ENCODE peak calls at places on chromosomes 13 and 19, in nine cellular contexts. One of them, this sample, is unnamed.

GRCh38 chr13:47188802-47189201 is 291.9 kb upstream of the HTR2A start:
- DNase-seq in transverse colon: no peak
- DNase-seq in body of pancreas: no peak
- DNase-seq in naive thymus-derived CD4-positive, alpha-beta T cell: no peak
- DNase-seq in A549: no peak
- DNase-seq in neural progenitor cell: no peak
- DNase-seq in Peyer's patch: no peak
- DNase-seq in stomach: no peak
- DNase-seq in CD8-positive, alpha-beta memory T cell: no peak
- DNase-seq in this sample: peak; percentile 57

GRCh38 chr13:100128373-100128772 is 39.5 kb downstream of the PCCA start:
- DNase-seq in A549: peak; percentile 12
- DNase-seq in stomach: no peak
- DNase-seq in naive thymus-derived CD4-positive, alpha-beta T cell: no peak
- DNase-seq in Peyer's patch: no peak
- DNase-seq in body of pancreas: no peak
- DNase-seq in transverse colon: no peak
- DNase-seq in CD8-positive, alpha-beta memory T cell: no peak
- DNase-seq in neural progenitor cell: no peak
- DNase-seq in this sample: no peak

GRCh38 chr13:36758345-36758744 is 60.7 kb upstream of the RFXAP start:
- DNase-seq in neural progenitor cell: no peak
- DNase-seq in A549: no peak
- DNase-seq in transverse colon: no peak
- DNase-seq in naive thymus-derived CD4-positive, alpha-beta T cell: no peak
- DNase-seq in CD8-positive, alpha-beta memory T cell: no peak
- DNase-seq in stomach: peak; percentile 28
- DNase-seq in Peyer's patch: no peak
- DNase-seq in body of pancreas: peak; percentile 47
- DNase-seq in this sample: peak; percentile 1

GRCh38 chr13:114115191-114115671 is 17.2 kb downstream of the RASA3 start:
- DNase-seq in Peyer's patch: peak; percentile 91
- DNase-seq in CD8-positive, alpha-beta memory T cell: no peak
- DNase-seq in naive thymus-derived CD4-positive, alpha-beta T cell: no peak
- DNase-seq in stomach: peak; percentile 29
- DNase-seq in transverse colon: peak; percentile 81
- DNase-seq in body of pancreas: peak; percentile 65
- DNase-seq in neural progenitor cell: no peak
- DNase-seq in A549: peak; percentile 61
- DNase-seq in this sample: peak; percentile 72

GRCh38 chr13:40187836-40188591 is 478.4 kb downstream of the FOXO1 start:
- DNase-seq in A549: no peak
- DNase-seq in neural progenitor cell: no peak
- DNase-seq in stomach: no peak
- DNase-seq in transverse colon: no peak
- DNase-seq in CD8-positive, alpha-beta memory T cell: peak; percentile 70
- DNase-seq in body of pancreas: no peak
- DNase-seq in naive thymus-derived CD4-positive, alpha-beta T cell: peak; percentile 30
- DNase-seq in Peyer's patch: peak; percentile 67
- DNase-seq in this sample: no peak

GRCh38 chr19:3881272-3882040 is 971 bp downstream of the ATCAY start:
- DNase-seq in neural progenitor cell: peak; percentile 52
- DNase-seq in A549: no peak
- DNase-seq in naive thymus-derived CD4-positive, alpha-beta T cell: no peak
- DNase-seq in CD8-positive, alpha-beta memory T cell: no peak
- DNase-seq in body of pancreas: no peak
- DNase-seq in Peyer's patch: no peak
- DNase-seq in transverse colon: no peak
- DNase-seq in stomach: no peak
- DNase-seq in this sample: no peak

GRCh38 chr13:109383683-109384082 is 402.7 kb downstream of the IRS2 start:
- DNase-seq in transverse colon: no peak
- DNase-seq in Peyer's patch: no peak
- DNase-seq in CD8-positive, alpha-beta memory T cell: no peak
- DNase-seq in naive thymus-derived CD4-positive, alpha-beta T cell: no peak
- DNase-seq in body of pancreas: no peak
- DNase-seq in stomach: no peak
- DNase-seq in neural progenitor cell: no peak
- DNase-seq in A549: no peak
- DNase-seq in this sample: peak; percentile 54

GRCh38 chr19:51699170-51699569 is 6.0 kb downstream of the SPACA6 start:
- DNase-seq in stomach: no peak
- DNase-seq in CD8-positive, alpha-beta memory T cell: no peak
- DNase-seq in neural progenitor cell: no peak
- DNase-seq in body of pancreas: no peak
- DNase-seq in naive thymus-derived CD4-positive, alpha-beta T cell: no peak
- DNase-seq in transverse colon: no peak
- DNase-seq in Peyer's patch: peak; percentile 15
- DNase-seq in A549: no peak
- DNase-seq in this sample: no peak

GRCh38 chr13:110520431-110521295 is 40.9 kb downstream of the RAB20 start:
- DNase-seq in transverse colon: peak; percentile 88
- DNase-seq in body of pancreas: peak; percentile 83
- DNase-seq in neural progenitor cell: no peak
- DNase-seq in naive thymus-derived CD4-positive, alpha-beta T cell: no peak
- DNase-seq in CD8-positive, alpha-beta memory T cell: no peak
- DNase-seq in Peyer's patch: peak; percentile 92
- DNase-seq in A549: peak; percentile 20
- DNase-seq in stomach: peak; percentile 68
- DNase-seq in this sample: no peak

GRCh38 chr13:36718686-36719085 is 44.9 kb downstream of the SERTM1 start:
- DNase-seq in transverse colon: no peak
- DNase-seq in CD8-positive, alpha-beta memory T cell: no peak
- DNase-seq in stomach: no peak
- DNase-seq in neural progenitor cell: no peak
- DNase-seq in A549: peak; percentile 27
- DNase-seq in body of pancreas: no peak
- DNase-seq in naive thymus-derived CD4-positive, alpha-beta T cell: no peak
- DNase-seq in Peyer's patch: no peak
- DNase-seq in this sample: peak; percentile 64

GRCh38 chr13:90428522-90429210 is 918.8 kb upstream of the MIR17HG start:
- DNase-seq in neural progenitor cell: no peak
- DNase-seq in CD8-positive, alpha-beta memory T cell: no peak
- DNase-seq in body of pancreas: no peak
- DNase-seq in naive thymus-derived CD4-positive, alpha-beta T cell: no peak
- DNase-seq in A549: no peak
- DNase-seq in Peyer's patch: no peak
- DNase-seq in transverse colon: no peak
- DNase-seq in stomach: no peak
- DNase-seq in this sample: no peak

GRCh38 chr19:53977991-53978731 is 13.3 kb upstream of the CACNG6 start:
- DNase-seq in CD8-positive, alpha-beta memory T cell: peak; percentile 29
- DNase-seq in Peyer's patch: peak; percentile 52
- DNase-seq in naive thymus-derived CD4-positive, alpha-beta T cell: no peak
- DNase-seq in stomach: no peak
- DNase-seq in A549: peak; percentile 100
- DNase-seq in body of pancreas: peak; percentile 49
- DNase-seq in neural progenitor cell: peak; percentile 99
- DNase-seq in transverse colon: no peak
- DNase-seq in this sample: peak; percentile 97

DNA sequence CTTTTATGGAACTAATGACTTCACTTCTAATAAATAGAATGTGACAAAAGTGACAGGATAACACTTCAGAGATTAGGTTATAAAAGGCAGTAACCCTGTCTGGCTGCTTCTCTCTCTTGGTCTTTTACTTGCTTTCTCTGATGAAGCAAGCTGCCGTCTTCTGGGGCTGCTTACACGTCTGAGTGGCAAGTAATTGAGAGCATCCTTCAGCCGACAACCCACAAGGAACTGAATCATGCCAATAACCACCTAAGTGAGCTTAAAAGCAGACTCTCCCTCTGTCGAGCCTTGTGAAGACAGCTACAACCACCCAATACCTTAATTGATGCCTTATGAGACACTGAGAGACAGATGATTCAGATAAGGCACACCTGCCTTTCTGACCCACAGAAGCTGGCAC is 1091.2 kb downstream of the SLITRK1 start:
- DNase-seq in stomach: no peak
- DNase-seq in body of pancreas: no peak
- DNase-seq in transverse colon: no peak
- DNase-seq in A549: no peak
- DNase-seq in neural progenitor cell: no peak
- DNase-seq in naive thymus-derived CD4-positive, alpha-beta T cell: no peak
- DNase-seq in CD8-positive, alpha-beta memory T cell: no peak
- DNase-seq in Peyer's patch: no peak
- DNase-seq in this sample: no peak
- H3K27ac ChIP-seq in stomach: no peak overlapping the region
- H3K27ac ChIP-seq in body of pancreas: no peak overlapping the region
- H3K27ac ChIP-seq in transverse colon: no peak overlapping the region
- H3K27ac ChIP-seq in A549: no peak overlapping the region
- H3K27ac ChIP-seq in neural progenitor cell: no peak overlapping the region
- H3K27ac ChIP-seq in naive thymus-derived CD4-positive, alpha-beta T cell: no peak overlapping the region
- H3K27ac ChIP-seq in CD8-positive, alpha-beta memory T cell: no peak overlapping the region
- H3K27ac ChIP-seq in Peyer's patch: no peak overlapping the region
- H3K27ac ChIP-seq in this sample: no peak overlapping the region

GRCh38 chr13:106474906-106475305 is 60.6 kb downstream of the EFNB2 start:
- DNase-seq in naive thymus-derived CD4-positive, alpha-beta T cell: no peak
- DNase-seq in neural progenitor cell: no peak
- DNase-seq in transverse colon: no peak
- DNase-seq in body of pancreas: no peak
- DNase-seq in stomach: no peak
- DNase-seq in A549: no peak
- DNase-seq in CD8-positive, alpha-beta memory T cell: no peak
- DNase-seq in Peyer's patch: no peak
- DNase-seq in this sample: no peak

GRCh38 chr13:106475852-106476251 is 59.6 kb downstream of the EFNB2 start:
- DNase-seq in A549: no peak
- DNase-seq in naive thymus-derived CD4-positive, alpha-beta T cell: no peak
- DNase-seq in CD8-positive, alpha-beta memory T cell: no peak
- DNase-seq in neural progenitor cell: no peak
- DNase-seq in body of pancreas: no peak
- DNase-seq in transverse colon: no peak
- DNase-seq in stomach: no peak
- DNase-seq in Peyer's patch: no peak
- DNase-seq in this sample: no peak

GRCh38 chr13:106473174-106473573 is 62.3 kb downstream of the EFNB2 start:
- DNase-seq in transverse colon: no peak
- DNase-seq in body of pancreas: no peak
- DNase-seq in neural progenitor cell: no peak
- DNase-seq in stomach: peak; percentile 50
- DNase-seq in naive thymus-derived CD4-positive, alpha-beta T cell: no peak
- DNase-seq in Peyer's patch: no peak
- DNase-seq in CD8-positive, alpha-beta memory T cell: no peak
- DNase-seq in A549: no peak
- DNase-seq in this sample: no peak

GRCh38 chr13:106471957-106472543 is 63.4 kb downstream of the EFNB2 start:
- DNase-seq in neural progenitor cell: peak; percentile 78
- DNase-seq in transverse colon: peak; percentile 73
- DNase-seq in naive thymus-derived CD4-positive, alpha-beta T cell: no peak
- DNase-seq in Peyer's patch: peak; percentile 83
- DNase-seq in A549: peak; percentile 59
- DNase-seq in stomach: peak; percentile 68
- DNase-seq in body of pancreas: peak; percentile 21
- DNase-seq in CD8-positive, alpha-beta memory T cell: no peak
- DNase-seq in this sample: peak; percentile 89

GRCh38 chr13:106472621-106473020 is 62.8 kb downstream of the EFNB2 start:
- DNase-seq in A549: no peak
- DNase-seq in Peyer's patch: no peak
- DNase-seq in transverse colon: no peak
- DNase-seq in body of pancreas: no peak
- DNase-seq in neural progenitor cell: no peak
- DNase-seq in CD8-positive, alpha-beta memory T cell: no peak
- DNase-seq in stomach: no peak
- DNase-seq in naive thymus-derived CD4-positive, alpha-beta T cell: no peak
- DNase-seq in this sample: no peak
- H3K4me3 ChIP-seq in A549: no peak overlapping the region
- H3K4me3 ChIP-seq in Peyer's patch: no peak overlapping the region
- H3K4me3 ChIP-seq in transverse colon: no peak overlapping the region
- H3K4me3 ChIP-seq in body of pancreas: no peak overlapping the region
- H3K4me3 ChIP-seq in neural progenitor cell: no peak overlapping the region
- H3K4me3 ChIP-seq in CD8-positive, alpha-beta memory T cell: no peak overlapping the region
- H3K4me3 ChIP-seq in stomach: peak overlapping the region; percentile 5
- H3K4me3 ChIP-seq in naive thymus-derived CD4-positive, alpha-beta T cell: no peak overlapping the region
- H3K4me3 ChIP-seq in this sample: no peak overlapping the region

DNA sequence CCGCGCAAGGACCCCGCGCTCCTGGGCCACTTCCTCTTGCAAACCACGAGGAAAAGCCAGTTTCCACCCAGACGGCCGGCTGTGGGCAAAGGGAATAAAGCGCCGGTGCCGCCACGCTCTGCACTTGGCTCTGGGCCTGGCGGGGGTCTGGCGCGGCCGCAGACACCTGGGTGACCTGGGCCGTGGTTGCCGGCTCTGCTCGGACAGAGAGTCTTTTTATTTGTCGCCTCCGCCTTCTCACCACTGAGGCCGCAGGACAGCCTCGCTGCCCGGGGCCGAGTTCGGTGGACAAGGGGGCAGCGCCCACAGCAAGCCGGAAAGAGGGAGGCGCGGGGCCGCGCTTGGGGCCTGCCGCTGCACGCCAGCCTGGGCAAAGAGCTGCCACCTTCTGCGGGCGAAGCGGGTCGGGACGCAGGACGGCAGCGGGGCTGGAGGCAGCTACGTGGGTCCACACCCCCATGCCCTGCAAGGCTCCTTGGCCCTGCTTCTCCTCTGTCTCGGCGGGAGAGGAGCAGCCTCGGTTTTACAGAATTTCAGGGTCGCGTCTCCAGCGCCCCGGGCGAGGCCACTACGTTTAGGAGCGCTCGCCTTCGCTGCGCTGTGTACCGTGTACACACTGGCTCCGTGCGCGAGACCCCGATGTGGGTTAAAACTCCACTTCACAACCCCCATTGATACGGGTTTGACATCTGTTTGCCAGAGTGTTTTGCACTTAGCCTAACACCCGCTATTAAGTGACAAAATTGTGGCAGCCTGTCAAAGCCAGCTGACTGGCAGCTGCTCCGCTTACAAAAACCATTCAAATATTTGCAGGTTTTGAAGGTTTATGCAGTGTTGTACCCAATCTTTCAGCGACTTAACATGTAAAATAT is 13.0 kb upstream of the SOX1 start:
- DNase-seq in stomach: no peak
- DNase-seq in body of pancreas: no peak
- DNase-seq in naive thymus-derived CD4-positive, alpha-beta T cell: no peak
- DNase-seq in A549: no peak
- DNase-seq in CD8-positive, alpha-beta memory T cell: no peak
- DNase-seq in transverse colon: no peak
- DNase-seq in neural progenitor cell: peak; percentile 65
- DNase-seq in Peyer's patch: no peak
- DNase-seq in this sample: no peak
- H3K27ac ChIP-seq in stomach: no peak overlapping the region
- H3K27ac ChIP-seq in body of pancreas: no peak overlapping the region
- H3K27ac ChIP-seq in naive thymus-derived CD4-positive, alpha-beta T cell: no peak overlapping the region
- H3K27ac ChIP-seq in A549: no peak overlapping the region
- H3K27ac ChIP-seq in CD8-positive, alpha-beta memory T cell: no peak overlapping the region
- H3K27ac ChIP-seq in transverse colon: no peak overlapping the region
- H3K27ac ChIP-seq in neural progenitor cell: no peak overlapping the region
- H3K27ac ChIP-seq in Peyer's patch: no peak overlapping the region
- H3K27ac ChIP-seq in this sample: no peak overlapping the region

DNA sequence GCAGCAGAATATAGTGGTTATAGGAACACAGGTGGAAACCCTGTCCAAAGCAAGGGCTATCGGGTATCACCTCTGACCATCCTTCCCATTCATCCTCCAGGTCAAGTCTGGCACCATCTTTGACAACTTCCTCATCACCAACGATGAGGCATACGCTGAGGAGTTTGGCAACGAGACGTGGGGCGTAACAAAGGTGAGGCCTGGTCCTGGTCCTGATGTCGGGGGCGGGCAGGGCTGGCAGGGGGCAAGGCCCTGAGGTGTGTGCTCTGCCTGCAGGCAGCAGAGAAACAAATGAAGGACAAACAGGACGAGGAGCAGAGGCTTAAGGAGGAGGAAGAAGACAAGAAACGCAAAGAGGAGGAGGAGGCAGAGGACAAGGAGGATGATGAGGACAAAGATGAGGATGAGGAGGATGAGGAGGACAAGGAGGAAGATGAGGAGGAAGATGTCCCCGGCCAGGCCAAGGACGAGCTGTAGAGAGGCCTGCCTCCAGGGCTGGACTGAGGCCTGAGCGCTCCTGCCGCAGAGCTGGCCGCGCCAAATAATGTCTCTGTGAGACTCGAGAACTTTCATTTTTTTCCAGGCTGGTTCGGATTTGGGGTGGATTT is 2.1 kb upstream of the RAD23A start:
- DNase-seq in body of pancreas: no peak
- DNase-seq in transverse colon: no peak
- DNase-seq in naive thymus-derived CD4-positive, alpha-beta T cell: no peak
- DNase-seq in stomach: no peak
- DNase-seq in CD8-positive, alpha-beta memory T cell: no peak
- DNase-seq in A549: no peak
- DNase-seq in neural progenitor cell: no peak
- DNase-seq in Peyer's patch: no peak
- DNase-seq in this sample: no peak
- H3K4me3 ChIP-seq in body of pancreas: no peak overlapping the region
- H3K4me3 ChIP-seq in transverse colon: no peak overlapping the region
- H3K4me3 ChIP-seq in naive thymus-derived CD4-positive, alpha-beta T cell: no peak overlapping the region
- H3K4me3 ChIP-seq in stomach: no peak overlapping the region
- H3K4me3 ChIP-seq in CD8-positive, alpha-beta memory T cell: no peak overlapping the region
- H3K4me3 ChIP-seq in A549: no peak overlapping the region
- H3K4me3 ChIP-seq in neural progenitor cell: no peak overlapping the region
- H3K4me3 ChIP-seq in Peyer's patch: no peak overlapping the region
- H3K4me3 ChIP-seq in this sample: no peak overlapping the region